ENCODE peak calls at places on chromosome 1, in ten cellular contexts. U is EL, B is T47D, N is Peyer's patch, X is hippocampal formation, M is NCI-H2081, W is PC-3, Z is pancreas, F is Calu3, S is HTR-8/SVneo. L is an unnamed sample.

GRCh38 chr1:243732627-243733026 is 117.4 kb downstream of the AKT3 start:
- DNase-seq in W (no peak), S (no peak), B (no peak), Z (no peak), N (no peak), U (no peak), X (no peak), F (no peak), M (peak), L (peak)

GRCh38 chr1:22428672-22429071 is 23.0 kb upstream of the ZBTB40 start:
- DNase-seq in X (no peak), N (no peak), W (peak), F (peak), B (no peak), S (peak), Z (no peak), M (no peak), U (peak), L (peak)

GRCh38 chr1:22810378-22810777 is 99.7 kb downstream of the EPHB2 start:
- DNase-seq in B (no peak), U (no peak), M (no peak), S (no peak), Z (no peak), W (no peak), X (no peak), N (no peak), F (no peak), L (no peak)

GRCh38 chr1:24327886-24328285 is 8.7 kb downstream of the GRHL3 start:
- DNase-seq in M (no peak), Z (no peak), X (no peak), S (no peak), F (no peak), W (no peak), B (no peak), N (no peak), U (no peak), L (no peak)

GRCh38 chr1:238951809-238952208 is 434.6 kb upstream of the CHRM3 start:
- DNase-seq in M (peak), B (peak), F (peak), W (peak), X (peak), S (no peak), N (no peak), U (peak), Z (no peak), L (peak)

GRCh38 chr1:182484067-182484466 is 34.1 kb downstream of the RGSL1 start:
- DNase-seq in X (no peak), B (no peak), U (no peak), N (no peak), W (no peak), F (no peak), M (no peak), S (no peak), Z (no peak), L (no peak)

GRCh38 chr1:211610779-211611556 is 32.0 kb upstream of the SLC30A1 start:
- DNase-seq in U (no peak), F (no peak), X (peak), M (no peak), B (no peak), W (no peak), S (no peak), N (no peak), Z (no peak), L (no peak)

GRCh38 chr1:188782220-188782841 is 1695.3 kb downstream of the BRINP3 start:
- DNase-seq in X (no peak), N (no peak), U (peak), Z (no peak), W (peak), B (peak), M (peak), S (peak), F (peak), L (peak)

GRCh38 chr1:77977989-77978292 is 931 bp downstream of the FUBP1 start:
- DNase-seq in B (no peak), X (no peak), F (no peak), W (no peak), N (no peak), S (peak), U (no peak), M (no peak), Z (no peak), L (no peak)

GRCh38 chr1:244960904-244961303 is 96.6 kb upstream of the HNRNPU start:
- DNase-seq in W (no peak), U (no peak), F (no peak), Z (no peak), M (no peak), B (no peak), S (no peak), N (no peak), X (no peak), L (no peak)

GRCh38 chr1:10257851-10258250 is 47.5 kb downstream of the KIF1B start:
- DNase-seq in U (no peak), W (no peak), B (no peak), Z (no peak), F (no peak), N (no peak), X (no peak), M (no peak), S (no peak), L (no peak)

GRCh38 chr1:180269848-180270766 is 40.0 kb downstream of the LHX4 start:
- DNase-seq in S (no peak), U (no peak), Z (no peak), W (peak), N (peak), X (no peak), F (peak), M (no peak), B (peak), L (peak)

GRCh38 chr1:226891846-226892533 is 21.6 kb downstream of the PSEN2 start:
- DNase-seq in N (no peak), M (no peak), X (no peak), S (no peak), F (no peak), B (no peak), W (no peak), Z (no peak), U (peak), L (no peak)

GRCh38 chr1:169765580-169766331 is 29.0 kb downstream of the METTL18 start:
- DNase-seq in X (no peak), S (no peak), W (no peak), N (no peak), M (no peak), U (no peak), F (no peak), B (no peak), Z (no peak), L (no peak)

GRCh38 chr1:59173721-59174120 is 123.2 kb upstream of the FGGY start:
- DNase-seq in B (no peak), M (no peak), N (no peak), Z (no peak), U (peak), X (no peak), W (peak), F (no peak), S (no peak), L (no peak)

GRCh38 chr1:152959273-152959672 is 11.2 kb upstream of the SPRR4 start:
- DNase-seq in M (no peak), Z (no peak), W (no peak), X (no peak), U (no peak), N (no peak), B (no peak), S (no peak), F (no peak), L (no peak)

GRCh38 chr1:219806642-219807041 is 121.7 kb downstream of the SLC30A10 start:
- DNase-seq in U (no peak), B (no peak), M (no peak), S (no peak), W (peak), F (no peak), Z (no peak), N (no peak), X (no peak), L (no peak)

GRCh38 chr1:226954777-226955176 is 14.7 kb downstream of the COQ8A start:
- DNase-seq in X (no peak), S (no peak), N (no peak), W (no peak), Z (no peak), B (no peak), F (no peak), U (no peak), M (no peak), L (no peak)

GRCh38 chr1:80799457-80799856 is 1001.3 kb upstream of the ADGRL2 start:
- DNase-seq in U (no peak), N (no peak), S (no peak), X (no peak), B (no peak), Z (no peak), M (no peak), W (no peak), F (no peak), L (peak)

GRCh38 chr1:36609241-36610027 is 126.7 kb upstream of the CSF3R start:
- DNase-seq in Z (peak), F (peak), S (peak), N (no peak), M (peak), W (peak), U (peak), B (peak), X (peak), L (peak)

GRCh38 chr1:115222616-115223402 is 115.2 kb downstream of the NGF start:
- DNase-seq in Z (no peak), S (no peak), F (no peak), M (no peak), X (no peak), B (no peak), N (no peak), U (no peak), W (peak), L (no peak)

GRCh38 chr1:80248886-80249285 is 1242.4 kb upstream of the ADGRL4 start:
- DNase-seq in X (no peak), N (no peak), U (peak), B (no peak), S (no peak), F (no peak), Z (no peak), M (no peak), W (peak), L (no peak)

GRCh38 chr1:164051791-164052190 is 507.2 kb upstream of the PBX1 start:
- DNase-seq in N (no peak), B (no peak), W (no peak), S (no peak), X (no peak), F (no peak), Z (no peak), U (no peak), M (no peak), L (no peak)

GRCh38 chr1:156964431-156964830 is 44.0 kb downstream of the LRRC71 start:
- DNase-seq in B (no peak), U (peak), N (no peak), W (no peak), F (no peak), Z (no peak), X (no peak), S (no peak), M (no peak), L (no peak)

GRCh38 chr1:241272828-241273227 is 84.2 kb downstream of the RGS7 start:
- DNase-seq in N (no peak), X (no peak), W (no peak), F (no peak), S (no peak), B (no peak), M (no peak), Z (no peak), U (no peak), L (peak)

GRCh38 chr1:63669151-63669961 is 76.1 kb downstream of the PGM1 start:
- DNase-seq in F (peak), B (no peak), N (no peak), S (no peak), W (no peak), U (no peak), M (no peak), Z (peak), X (no peak), L (no peak)

GRCh38 chr1:202836616-202837403 is 26.1 kb downstream of the PCAT6 start:
- DNase-seq in B (peak), S (no peak), F (no peak), X (no peak), M (no peak), W (peak), N (no peak), Z (no peak), U (no peak), L (no peak)

GRCh38 chr1:4171480-4172450 is 271.7 kb upstream of the C1orf174 start:
- DNase-seq in X (peak), B (no peak), N (no peak), W (no peak), F (no peak), S (no peak), U (no peak), M (no peak), Z (no peak), L (no peak)

GRCh38 chr1:79694241-79694640 is 687.7 kb upstream of the ADGRL4 start:
- DNase-seq in M (no peak), B (no peak), W (no peak), F (no peak), S (no peak), N (no peak), X (no peak), U (no peak), Z (no peak), L (no peak)

GRCh38 chr1:32539584-32540571 is 651 bp downstream of the ZBTB8A start:
- DNase-seq in M (peak), B (peak), F (peak), W (peak), U (peak), Z (peak), X (peak), N (peak), S (peak), L (peak)

GRCh38 chr1:46401964-46402626 is 8.0 kb downstream of the FAAH start:
- DNase-seq in F (peak), U (peak), S (no peak), Z (peak), N (peak), B (peak), X (peak), M (peak), W (peak), L (peak)

L was measured in DMS53.